ENCODE peak calls at places on chromosomes 12 and 14, in four cellular contexts. N is GM13977, B is NCI-H460, U is endothelial cell. Q is an unnamed sample.

GRCh38 chr14:57833304-57833703 is 32.6 kb downstream of the SLC35F4 start:
- DNase-seq in U (no peak), B (no peak), N (no peak), Q (peak)

GRCh38 chr14:26200675-26201074 is 397.2 kb downstream of the NOVA1 start:
- DNase-seq in B (no peak), U (no peak), N (no peak), Q (peak)

GRCh38 chr12:118537481-118537917 is 161.1 kb downstream of the SUDS3 start:
- DNase-seq in B (no peak), N (no peak), U (no peak), Q (no peak)

GRCh38 chr12:3222935-3223334 is 145.8 kb downstream of the TSPAN9 start:
- DNase-seq in B (no peak), U (no peak), N (no peak), Q (no peak)

GRCh38 chr12:32947203-32947795 is 50.7 kb upstream of the PKP2 start:
- DNase-seq in N (peak), U (no peak), B (peak), Q (no peak)

GRCh38 chr12:30417697-30418231 is 277.9 kb downstream of the IPO8 start:
- DNase-seq in N (no peak), B (no peak), U (no peak), Q (peak)

GRCh38 chr12:24069532-24070395 is 120.3 kb upstream of the SOX5 start:
- DNase-seq in U (no peak), B (peak), N (no peak), Q (no peak)

GRCh38 chr14:106518054-106518943 is 991.9 kb downstream of the TMEM121 start:
- DNase-seq in B (no peak), U (no peak), N (peak), Q (no peak)

GRCh38 chr14:61254803-61255526 is 26.2 kb downstream of the TMEM30B start:
- DNase-seq in B (no peak), N (no peak), U (no peak), Q (no peak)

GRCh38 chr12:195951-196350 is 18.0 kb downstream of the SLC6A12 start:
- DNase-seq in N (no peak), B (no peak), U (no peak), Q (no peak)

GRCh38 chr12:98274430-98275130 is 240.8 kb upstream of the TMPO start:
- DNase-seq in N (peak), U (no peak), B (no peak), Q (no peak)

GRCh38 chr12:109720152-109720855 is 6.7 kb downstream of the FAM222A start:
- DNase-seq in N (no peak), U (no peak), B (no peak), Q (no peak)

GRCh38 chr14:47208434-47208833 is 467.0 kb downstream of the MDGA2 start:
- DNase-seq in U (no peak), B (no peak), N (no peak), Q (no peak)

Q was measured in GM03348.